ENCODE peak calls at places on chromosomes 1 and 21, in eight cellular contexts. X is NCI-H1105; B is stimulated activated effector memory CD8-positive, alpha-beta T cell treated with anti-CD3 and anti-CD28 coated beads, Interleukin-12 subunit alpha, Interleukin-12 subunit beta, amount 100 ng/mL, for 72 hours; C is Daoy; S is effector memory CD8-positive, alpha-beta T cell; W is H9; J is right lobe of liver; U is HT-29. D is an unnamed sample.

GRCh38 chr1:33170351-33171274 is 11.2 kb downstream of the TRIM62 start:
- DNase-seq in X (no peak), B (no peak), C (peak), S (no peak), W (no peak), J (peak), U (no peak), D (no peak)

GRCh38 chr1:116254001-116254400 is 119.0 kb upstream of the ATP1A1 start:
- DNase-seq in X (no peak), B (no peak), C (no peak), S (no peak), W (no peak), J (no peak), U (no peak), D (no peak)

GRCh38 chr1:67978988-67979516 is 71.4 kb downstream of the DIRAS3 start:
- DNase-seq in X (no peak), B (no peak), C (peak), S (no peak), W (no peak), J (no peak), U (peak), D (no peak)

GRCh38 chr1:237953238-237953637 is 62.5 kb upstream of the ZP4 start:
- DNase-seq in X (no peak), B (no peak), C (no peak), S (no peak), W (peak), J (no peak), U (peak), D (no peak)

GRCh38 chr1:9225411-9225785 is 9.2 kb upstream of the H6PD start:
- DNase-seq in X (no peak), B (no peak), C (no peak), S (no peak), W (no peak), J (no peak), U (no peak), D (no peak)

GRCh38 chr1:66176828-66177227 is 357.1 kb upstream of the SGIP1 start:
- DNase-seq in X (no peak), B (no peak), C (no peak), S (no peak), W (no peak), J (no peak), U (no peak), D (no peak)

GRCh38 chr1:237235080-237235479 is 193.1 kb downstream of the RYR2 start:
- DNase-seq in X (no peak), B (no peak), C (no peak), S (no peak), W (no peak), J (no peak), U (no peak), D (no peak)

GRCh38 chr21:46188226-46189212 is 4.3 kb upstream of the SPATC1L start:
- DNase-seq in X (no peak), B (peak), C (peak), S (no peak), W (peak), J (no peak), U (peak), D (peak)

GRCh38 chr1:200245492-200245891 is 164.3 kb downstream of the ZNF281 start:
- DNase-seq in X (no peak), B (peak), C (peak), S (no peak), W (no peak), J (peak), U (no peak), D (no peak)